ENCODE peak calls at places on chromosomes 4 and X, in six cellular contexts. D, N, W, S, U and B are unnamed samples.

GRCh38 chr4:184471872-184472539 is 2.3 kb downstream of the IRF2 start:
- DNase-seq in D (peak), N (peak), W (no peak), S (no peak), U (no peak), B (peak)

GRCh38 chr4:16269742-16270522 is 43.7 kb upstream of the TAPT1 start:
- DNase-seq in D (no peak), N (peak), W (no peak), S (peak), U (no peak), B (peak)

GRCh38 chr4:162683659-162684370 is 482.9 kb downstream of the NAF1 start:
- DNase-seq in D (no peak), N (no peak), W (no peak), S (no peak), U (no peak), B (no peak)

GRCh38 chr4:168183717-168184571 is 91.6 kb downstream of the ANXA10 start:
- DNase-seq in D (peak), N (peak), W (no peak), S (no peak), U (no peak), B (peak)

GRCh38 chrX:47608130-47608810 is 11.4 kb downstream of the SYN1 start:
- DNase-seq in D (no peak), N (no peak), W (no peak), S (no peak), U (no peak), B (no peak)

GRCh38 chr4:85774489-85774888 is 299.5 kb downstream of the ARHGAP24 start:
- DNase-seq in D (no peak), N (no peak), W (no peak), S (no peak), U (no peak), B (no peak)

GRCh38 chr4:8385106-8385505 is 55.4 kb downstream of the ACOX3 start:
- DNase-seq in D (no peak), N (no peak), W (no peak), S (peak), U (no peak), B (no peak)

GRCh38 chrX:131677655-131678628 is 134.1 kb downstream of the OR13H1 start:
- DNase-seq in D (peak), N (peak), W (no peak), S (no peak), U (peak), B (no peak)

GRCh38 chrX:153922932-153923857 is 2.9 kb downstream of the ARHGAP4 start:
- DNase-seq in D (no peak), N (peak), W (no peak), S (peak), U (no peak), B (peak)

GRCh38 chrX:34848281-34848680 is 94.3 kb upstream of the FAM47B start:
- DNase-seq in D (no peak), N (peak), W (no peak), S (no peak), U (no peak), B (peak)

GRCh38 chr4:174483792-174484191 is 38.5 kb downstream of the HPGD start:
- DNase-seq in D (no peak), N (no peak), W (no peak), S (no peak), U (no peak), B (no peak)

GRCh38 chr4:71713611-71714203 is 70.2 kb downstream of the GC start:
- DNase-seq in D (no peak), N (peak), W (no peak), S (no peak), U (no peak), B (peak)

GRCh38 chr4:3520796-3521600 is 11.2 kb downstream of the LRPAP1 start:
- DNase-seq in D (no peak), N (no peak), W (no peak), S (peak), U (no peak), B (no peak)

GRCh38 chr4:146033149-146033548 is 94.5 kb upstream of the ZNF827 start:
- DNase-seq in D (no peak), N (no peak), W (no peak), S (no peak), U (no peak), B (no peak)

DNA sequence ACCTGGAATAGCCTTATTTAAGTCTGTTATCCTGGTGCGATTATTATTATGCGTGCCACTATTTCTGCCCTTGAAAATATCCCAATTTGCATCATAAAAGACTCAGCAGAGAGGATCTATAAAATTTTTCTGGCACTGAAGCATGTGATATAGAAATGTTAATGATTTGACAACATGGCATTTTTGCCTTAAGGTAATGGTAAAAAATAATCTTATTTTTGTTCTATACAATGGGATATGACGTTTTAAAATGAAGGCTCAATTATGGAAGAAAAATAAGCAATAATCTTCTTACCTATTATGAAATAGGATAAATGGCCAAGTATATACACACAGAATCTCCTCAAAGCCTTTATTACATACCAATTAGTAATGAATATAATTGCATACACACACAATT is 113.5 kb downstream of the PDGFC start:
- DNase-seq in D (no peak), N (no peak), W (no peak), S (no peak), U (no peak), B (no peak)
- TF ChIP-seq CTCF in D (no peak), N (no peak), W (no peak), S (no peak), U (no peak), B (no peak)

GRCh38 chr4:46386570-46386969 is 3.4 kb downstream of the GABRA2 start:
- DNase-seq in D (no peak), N (no peak), W (no peak), S (no peak), U (no peak), B (no peak)
- TF ChIP-seq CTCF in D (no peak), N (peak), W (peak), S (no peak), U (no peak), B (no peak)

GRCh38 chr4:6251365-6251764 is 18.3 kb upstream of the WFS1 start:
- DNase-seq in D (no peak), N (no peak), W (no peak), S (peak), U (no peak), B (no peak)

GRCh38 chr4:6252051-6252450 is 17.6 kb upstream of the WFS1 start:
- DNase-seq in D (no peak), N (no peak), W (no peak), S (peak), U (no peak), B (no peak)

GRCh38 chr4:6248394-6248793 is 21.3 kb upstream of the WFS1 start:
- DNase-seq in D (no peak), N (no peak), W (no peak), S (no peak), U (no peak), B (no peak)

GRCh38 chr4:6250984-6251295 is 18.7 kb upstream of the WFS1 start:
- DNase-seq in D (no peak), N (no peak), W (no peak), S (no peak), U (no peak), B (no peak)

DNA sequence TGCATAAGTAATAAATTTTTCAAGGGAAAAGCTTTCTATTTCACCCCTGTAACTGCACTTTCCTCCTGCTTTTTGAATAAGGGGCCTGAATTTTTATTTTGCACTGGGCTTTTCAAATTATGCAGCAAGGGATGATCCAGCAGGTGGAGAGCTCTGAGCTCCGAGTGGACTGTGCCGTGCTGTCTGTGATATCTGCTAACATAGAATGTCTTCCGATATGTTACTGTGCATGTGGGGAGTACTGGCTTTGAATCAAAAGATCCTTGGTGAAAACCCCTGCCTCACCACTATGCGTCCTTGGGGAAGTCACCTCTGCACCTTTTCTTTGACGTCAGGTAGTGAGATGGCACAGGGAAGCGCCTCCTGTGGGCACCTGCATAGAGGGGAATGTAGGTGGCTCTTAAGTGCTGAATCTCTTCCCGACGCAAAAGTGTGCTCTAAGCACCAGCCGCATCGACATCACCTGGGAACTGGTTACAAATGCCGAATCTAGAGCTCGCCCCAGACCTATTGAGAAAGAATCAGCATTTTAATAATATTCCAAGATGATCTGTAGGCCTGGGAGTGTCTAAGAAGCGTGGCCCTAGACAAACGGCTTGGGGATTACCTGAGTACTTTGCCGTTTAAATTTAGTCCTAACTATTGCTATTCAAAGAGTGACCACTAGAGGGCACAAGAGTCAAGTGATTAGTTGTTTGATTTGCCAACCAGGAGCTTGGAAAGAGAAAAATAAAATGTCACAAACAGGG is 19.2 kb upstream of the WFS1 start:
- DNase-seq in D (peak), N (peak), W (no peak), S (no peak), U (no peak), B (peak)
- TF ChIP-seq CTCF in D (peak), N (peak), W (peak), S (peak), U (peak), B (peak)

GRCh38 chr4:17577660-17578481 is 873 bp downstream of the LAP3 start:
- DNase-seq in D (peak), N (peak), W (no peak), S (peak), U (no peak), B (no peak)
- TF ChIP-seq CTCF in D (no peak), N (no peak), W (peak), S (no peak), U (no peak), B (peak)

GRCh38 chr4:161249779-161250440 is 913.9 kb downstream of the FSTL5 start:
- DNase-seq in D (no peak), N (no peak), W (no peak), S (no peak), U (no peak), B (no peak)

GRCh38 chr4:161256716-161257115 is 907.1 kb downstream of the FSTL5 start:
- DNase-seq in D (no peak), N (no peak), W (no peak), S (no peak), U (no peak), B (no peak)

GRCh38 chr4:161252520-161253141 is 911.2 kb downstream of the FSTL5 start:
- DNase-seq in D (peak), N (peak), W (no peak), S (no peak), U (no peak), B (no peak)

GRCh38 chr4:161256172-161256571 is 907.6 kb downstream of the FSTL5 start:
- DNase-seq in D (no peak), N (peak), W (no peak), S (no peak), U (no peak), B (no peak)

GRCh38 chr4:161254375-161254774 is 909.4 kb downstream of the FSTL5 start:
- DNase-seq in D (no peak), N (no peak), W (no peak), S (no peak), U (no peak), B (no peak)
- TF ChIP-seq CTCF in D (no peak), N (no peak), W (no peak), S (no peak), U (no peak), B (no peak)